ENCODE peak calls at places on chromosomes 16 and 17, in eight cellular contexts. K is activated CD4-positive, alpha-beta T cell treated with anti-CD3 and anti-CD28 coated beads, Interleukin-2, amount 50 U/mL, for 4 hours; T is HFFc6; F is GM23248; M is frontal cortex; R is HL-60; A is Peyer's patch; S is stimulated activated naive CD8-positive, alpha-beta T cell treated with anti-CD3 and anti-CD28 coated beads, Interleukin-15, Interleukin-2, amounts not matched to agents 100 U/mL and 50 U/mL, for 24 hours. Y is an unnamed sample.

GRCh38 chr17:21239680-21240374 is 13.4 kb downstream of the NATD1 start:
- DNase-seq in R (peak), K (no peak), T (peak), M (no peak), A (no peak), F (peak), S (no peak), Y (no peak)

GRCh38 chr16:17339764-17340541 is 130.8 kb downstream of the XYLT1 start:
- DNase-seq in T (peak), S (no peak), R (no peak), M (no peak), A (no peak), K (no peak), F (peak), Y (no peak)

GRCh38 chr17:61537264-61537771 is 53.7 kb downstream of the NACA2 start:
- DNase-seq in K (no peak), R (no peak), F (no peak), M (no peak), A (no peak), S (no peak), T (no peak), Y (no peak)

GRCh38 chr16:46691720-46692119 is 2.3 kb downstream of the ORC6 start:
- DNase-seq in K (no peak), S (no peak), R (no peak), A (no peak), T (no peak), F (no peak), M (no peak), Y (no peak)

GRCh38 chr16:74841904-74842303 is 67.3 kb upstream of the FA2H start:
- DNase-seq in S (no peak), F (no peak), R (no peak), M (no peak), K (no peak), T (no peak), A (peak), Y (no peak)

GRCh38 chr17:3845361-3845753 is 689 bp downstream of the NCBP3 start:
- DNase-seq in A (no peak), R (no peak), F (peak), S (peak), M (peak), T (peak), K (peak), Y (no peak)

GRCh38 chr17:78788451-78788850 is 6.4 kb upstream of the CYTH1 start:
- DNase-seq in R (no peak), F (no peak), T (no peak), A (no peak), K (no peak), S (no peak), M (no peak), Y (no peak)

GRCh38 chr17:14359251-14359939 is 58.5 kb downstream of the HS3ST3B1 start:
- DNase-seq in K (no peak), M (no peak), T (no peak), F (peak), S (peak), R (peak), A (peak), Y (no peak)

GRCh38 chr16:56985288-56985961 is 3.9 kb upstream of the NLRC5 start:
- DNase-seq in M (no peak), S (peak), R (no peak), T (peak), K (no peak), F (peak), A (peak), Y (no peak)

GRCh38 chr17:4433515-4434031 is at the start of gene SPNS3:
- DNase-seq in T (no peak), R (peak), F (no peak), S (peak), K (no peak), A (peak), M (no peak), Y (peak)

GRCh38 chr17:13306310-13306962 is 288.6 kb upstream of the ELAC2 start:
- DNase-seq in M (no peak), K (no peak), T (peak), R (peak), S (peak), A (no peak), F (peak), Y (no peak)

GRCh38 chr16:47018223-47018891 is 44.9 kb upstream of the DNAJA2 start:
- DNase-seq in S (peak), R (peak), M (no peak), K (peak), F (peak), T (peak), A (peak), Y (peak)

GRCh38 chr17:82435103-82435502 is 15.4 kb downstream of the CYBC1 start:
- DNase-seq in R (no peak), F (peak), S (no peak), M (no peak), T (no peak), K (no peak), A (no peak), Y (no peak)

GRCh38 chr17:29401237-29401636 is 11.1 kb downstream of the TAOK1 start:
- DNase-seq in R (peak), S (no peak), T (no peak), A (no peak), K (no peak), M (no peak), F (no peak), Y (no peak)

GRCh38 chr16:10895053-10895946 is 18.3 kb downstream of the CIITA start:
- DNase-seq in T (no peak), S (peak), R (peak), A (peak), M (no peak), K (no peak), F (peak), Y (no peak)

GRCh38 chr16:46853713-46854443 is 22.9 kb upstream of the C16orf87 start:
- DNase-seq in K (peak), R (peak), S (peak), F (peak), A (peak), T (peak), M (peak), Y (no peak)

GRCh38 chr17:27756467-27757371 is 43.6 kb downstream of the NOS2 start:
- DNase-seq in A (peak), M (no peak), S (peak), K (peak), F (peak), R (peak), T (peak), Y (no peak)

GRCh38 chr16:12405083-12405482 is 398.6 kb downstream of the CPPED1 start:
- DNase-seq in A (no peak), R (no peak), T (no peak), K (no peak), F (no peak), S (no peak), M (no peak), Y (no peak)

GRCh38 chr17:4119299-4119698 is 23.5 kb downstream of the ZZEF1 start:
- DNase-seq in A (no peak), K (no peak), F (no peak), M (no peak), S (no peak), T (no peak), R (no peak), Y (no peak)

GRCh38 chr16:31201511-31202401 is 804 bp downstream of the PYCARD start:
- DNase-seq in T (no peak), R (peak), S (peak), K (peak), A (peak), M (no peak), F (peak), Y (peak)

GRCh38 chr17:71055128-71055527 is 885.8 kb downstream of the KCNJ2 start:
- DNase-seq in K (no peak), F (peak), M (no peak), A (no peak), T (no peak), R (no peak), S (no peak), Y (no peak)

GRCh38 chr17:12659500-12659899 is 6.2 kb upstream of the MYOCD start:
- DNase-seq in S (no peak), R (no peak), F (peak), K (no peak), M (no peak), T (peak), A (no peak), Y (no peak)

GRCh38 chr17:42387221-42387657 is 1.0 kb downstream of the STAT3 start:
- DNase-seq in M (no peak), R (peak), K (no peak), S (no peak), A (peak), F (peak), T (no peak), Y (peak)

GRCh38 chr17:40560592-40561293 is 4.5 kb downstream of the CCR7 start:
- DNase-seq in K (peak), S (peak), M (no peak), T (no peak), R (peak), A (peak), F (peak), Y (peak)

GRCh38 chr16:89343501-89344291 is 126.2 kb downstream of the ZNF778 start:
- DNase-seq in M (no peak), S (no peak), K (no peak), T (peak), R (no peak), A (no peak), F (no peak), Y (no peak)

GRCh38 chr16:61936522-61936921 is 99.7 kb downstream of the CDH8 start:
- DNase-seq in M (no peak), S (no peak), R (no peak), A (no peak), F (no peak), K (no peak), T (no peak), Y (no peak)

GRCh38 chr17:80527016-80527645 is 17.5 kb upstream of the RPTOR start:
- DNase-seq in R (no peak), K (no peak), A (no peak), S (no peak), M (no peak), F (peak), T (peak), Y (no peak)

GRCh38 chr17:57663326-57664070 is 81.6 kb downstream of the CCDC182 start:
- DNase-seq in M (no peak), F (peak), A (peak), T (no peak), K (no peak), S (no peak), R (no peak), Y (no peak)

GRCh38 chr17:67253379-67253778 is 8.4 kb upstream of the HELZ start:
- DNase-seq in K (no peak), S (no peak), A (no peak), M (no peak), F (peak), R (no peak), T (no peak), Y (no peak)

GRCh38 chr16:81394966-81395655 is 49.5 kb upstream of the CMIP start:
- DNase-seq in F (no peak), K (no peak), S (no peak), A (no peak), T (no peak), R (no peak), M (no peak), Y (no peak)

GRCh38 chr16:56279132-56279531 is 87.8 kb downstream of the GNAO1 start:
- DNase-seq in A (peak), K (peak), S (peak), F (no peak), T (no peak), M (no peak), R (no peak), Y (peak)

GRCh38 chr17:33521784-33522183 is 228.7 kb upstream of the ASIC2 start:
- DNase-seq in F (peak), K (no peak), T (no peak), A (no peak), S (no peak), M (no peak), R (no peak), Y (no peak)

GRCh38 chr16:70348991-70349390 is 2.3 kb downstream of the DDX19A start:
- DNase-seq in F (peak), A (no peak), K (no peak), T (no peak), R (no peak), M (no peak), S (no peak), Y (no peak)

GRCh38 chr16:73890524-73891500 is 405.8 kb upstream of the PSMD7 start:
- DNase-seq in T (no peak), A (no peak), K (no peak), R (no peak), S (no peak), F (no peak), M (no peak), Y (no peak)

GRCh38 chr17:17767096-17767470 is 69.7 kb downstream of the SREBF1 start:
- DNase-seq in R (no peak), S (no peak), M (no peak), A (no peak), K (no peak), F (peak), T (no peak), Y (no peak)

GRCh38 chr17:4854181-4854681 is 21.1 kb downstream of the MINK1 start:
- DNase-seq in S (no peak), T (peak), A (no peak), F (peak), K (no peak), M (no peak), R (no peak), Y (no peak)

GRCh38 chr16:70304892-70305448 is 6.0 kb downstream of the DDX19B start:
- DNase-seq in S (no peak), R (no peak), K (no peak), A (no peak), F (peak), T (no peak), M (no peak), Y (no peak)

GRCh38 chr17:82429824-82430223 is 11.4 kb upstream of the OGFOD3 start:
- DNase-seq in S (no peak), T (no peak), F (no peak), A (no peak), K (no peak), M (no peak), R (no peak), Y (no peak)

GRCh38 chr16:77679901-77680300 is 42.4 kb upstream of the NUDT7 start:
- DNase-seq in F (no peak), S (no peak), T (no peak), R (peak), A (no peak), K (no peak), M (no peak), Y (peak)

Y was measured in SIG-M5.